ENCODE peak calls at places on chromosome 1, in eight cellular contexts. U is C1 segment of cervical spinal cord, H is NCI-H748 treated with DMSO at 0.1 percent for 48 hours, B is nucleus accumbens, V is T-cell, D is T-helper 1 cell, S is ovary, Z is H9. A is an unnamed sample.
A peak's percentile ranks its signal among the peaks of the same experiment; 100 is the strongest.

GRCh38 chr1:23556661-23557470 is 2.4 kb downstream of the ID3 start:
- DNase-seq in B (no peak), Z (peak; percentile 65), V (no peak), H (no peak), S (no peak), D (no peak), U (no peak), A (no peak)

GRCh38 chr1:84721152-84721551 is 30.9 kb upstream of the SSX2IP start:
- DNase-seq in Z (no peak), B (no peak), D (no peak), H (no peak), V (no peak), U (no peak), S (no peak), A (no peak)

GRCh38 chr1:209168204-209168603 is 415.3 kb upstream of the CAMK1G start:
- DNase-seq in U (no peak), D (no peak), S (no peak), Z (no peak), H (no peak), B (no peak), V (no peak), A (no peak)

GRCh38 chr1:110780600-110781484 is 92.1 kb upstream of the CD53 start:
- DNase-seq in V (peak; percentile 49), S (peak; percentile 26), U (no peak), H (peak; percentile 57), D (peak; percentile 76), Z (peak; percentile 81), B (no peak), A (peak; percentile 83)

GRCh38 chr1:154755858-154756730 is 114.0 kb downstream of the KCNN3 start:
- DNase-seq in S (no peak), D (no peak), H (no peak), Z (no peak), V (no peak), U (no peak), B (no peak), A (no peak)

GRCh38 chr1:153190373-153190772 is 12.9 kb upstream of the LELP1 start:
- DNase-seq in D (no peak), U (no peak), B (no peak), H (peak; percentile 15), V (no peak), S (no peak), Z (no peak), A (no peak)

GRCh38 chr1:160114085-160114484 is 1.5 kb upstream of the ATP1A2 start:
- DNase-seq in S (no peak), B (peak; percentile 22), U (no peak), H (no peak), Z (no peak), V (no peak), D (no peak), A (no peak)

GRCh38 chr1:218250492-218250891 is 34.6 kb upstream of the RRP15 start:
- DNase-seq in Z (no peak), D (no peak), H (no peak), V (no peak), U (no peak), B (no peak), S (no peak), A (peak; percentile 4)

GRCh38 chr1:110235839-110236682 is 25.9 kb downstream of the KCNC4 start:
- DNase-seq in S (no peak), B (no peak), U (no peak), Z (no peak), D (no peak), V (no peak), H (no peak), A (no peak)

GRCh38 chr1:205920159-205920558 is 23.1 kb downstream of the SLC26A9 start:
- DNase-seq in V (no peak), B (no peak), D (no peak), Z (peak; percentile 10), U (no peak), S (no peak), H (no peak), A (no peak)

GRCh38 chr1:25644962-25645361 is 28.4 kb downstream of the MAN1C1 start:
- DNase-seq in B (no peak), V (no peak), H (no peak), D (no peak), S (no peak), Z (no peak), U (no peak), A (no peak)

GRCh38 chr1:152392909-152393308 is 21.2 kb downstream of the CRNN start:
- DNase-seq in V (peak; percentile 13), S (no peak), B (no peak), Z (no peak), H (no peak), D (no peak), U (no peak), A (no peak)

A was measured in NCI-H2227 treated with DMSO at 0.1 percent for 48 hours.